ENCODE peak calls at places on chromosomes 3 and 15, in five cellular contexts. T, M, Q, V and N are unnamed samples.

GRCh38 chr15:98790270-98790669 is 141.9 kb downstream of the IGF1R start:
- DNase-seq in T (no peak), M (no peak), Q (no peak), V (no peak), N (no peak)

GRCh38 chr15:63582179-63582578 is 15.0 kb upstream of the FBXL22 start:
- DNase-seq in T (no peak), M (no peak), Q (no peak), V (no peak), N (no peak)

GRCh38 chr3:9130318-9131110 is 118.9 kb downstream of the SRGAP3 start:
- DNase-seq in T (no peak), M (no peak), Q (no peak), V (no peak), N (peak; percentile 59)

GRCh38 chr3:123749716-123750115 is 134.4 kb downstream of the MYLK start:
- DNase-seq in T (peak; percentile 97), M (no peak), Q (peak; percentile 90), V (peak; percentile 83), N (no peak)

GRCh38 chr3:151491525-151491924 is 30.7 kb upstream of the IGSF10 start:
- DNase-seq in T (no peak), M (no peak), Q (no peak), V (no peak), N (no peak)

GRCh38 chr15:70793694-70794093 is 30.3 kb upstream of the UACA start:
- DNase-seq in T (no peak), M (no peak), Q (no peak), V (peak; percentile 61), N (no peak)

GRCh38 chr15:59290311-59291213 is 82.1 kb downstream of the MYO1E start:
- DNase-seq in T (no peak), M (peak; percentile 51), Q (no peak), V (no peak), N (peak; percentile 71)

GRCh38 chr3:160401301-160402095 is 2.0 kb downstream of the SMC4 start:
- DNase-seq in T (peak; percentile 74), M (no peak), Q (peak; percentile 40), V (peak; percentile 77), N (no peak)

GRCh38 chr3:51929420-51930003 is 12.2 kb downstream of the RRP9 start:
- DNase-seq in T (peak; percentile 11), M (no peak), Q (peak; percentile 17), V (peak; percentile 26), N (no peak)

GRCh38 chr3:193040836-193041672 is 123.4 kb upstream of the MB21D2 start:
- DNase-seq in T (peak; percentile 61), M (no peak), Q (peak; percentile 71), V (peak; percentile 38), N (no peak)

GRCh38 chr3:49470714-49471420 is 800 bp downstream of the DAG1 start:
- DNase-seq in T (peak; percentile 48), M (no peak), Q (peak; percentile 29), V (peak; percentile 32), N (no peak)

GRCh38 chr3:114104414-114104813 is 47.9 kb downstream of the QTRT2 start:
- DNase-seq in T (peak; percentile 11), M (no peak), Q (no peak), V (no peak), N (no peak)

GRCh38 chr15:41401904-41402267 is 410 bp downstream of the NDUFAF1 start:
- DNase-seq in T (no peak), M (no peak), Q (no peak), V (no peak), N (no peak)

GRCh38 chr3:184168363-184169120 is 6.1 kb upstream of the AP2M1 start:
- DNase-seq in T (peak; percentile 90), M (no peak), Q (peak; percentile 15), V (peak; percentile 96), N (peak; percentile 70)

GRCh38 chr15:31361764-31362120 is 35.1 kb downstream of the KLF13 start:
- DNase-seq in T (no peak), M (no peak), Q (no peak), V (no peak), N (no peak)